ENCODE peak calls at places on chromosomes 11 and 22, in six cellular contexts. J is GM12878, Q is GM12892, V is HepG2, S is K562, A is H1. Z is an unnamed sample.

GRCh38 chr11:118819687-118820086 is 28.7 kb upstream of the DDX6 start:
- DNase-seq in V (no peak), Q (no peak), S (no peak), J (no peak), A (no peak), Z (no peak)

GRCh38 chr22:43388420-43388851 is 23.4 kb upstream of the MPPED1 start:
- DNase-seq in V (peak; percentile 55), S (peak; percentile 62), Q (peak; percentile 84), J (no peak), A (no peak), Z (peak; percentile 76)

GRCh38 chr22:19991645-19992451 is 24.8 kb downstream of the ARVCF start:
- DNase-seq in J (no peak), S (peak; percentile 27), V (no peak), A (no peak), Q (no peak), Z (no peak)

GRCh38 chr11:63845305-63845704 is 6.4 kb downstream of the MARK2 start:
- DNase-seq in V (peak; percentile 39), J (no peak), A (no peak), S (peak; percentile 40), Q (no peak), Z (no peak)

GRCh38 chr11:4979021-4979420 is 15.6 kb upstream of the OR51L1 start:
- DNase-seq in J (no peak), Q (no peak), S (no peak), A (no peak), V (no peak), Z (no peak)

GRCh38 chr11:121714356-121714755 is 261.6 kb upstream of the SORL1-AS1 start:
- DNase-seq in V (no peak), A (no peak), S (no peak), Q (no peak), J (no peak), Z (no peak)

GRCh38 chr11:73991471-73992006 is 8.9 kb upstream of the UCP2 start:
- DNase-seq in J (peak; percentile 60), A (no peak), V (no peak), Q (no peak), S (no peak), Z (no peak)

GRCh38 chr11:9109858-9110731 is 18.7 kb upstream of the SCUBE2 start:
- DNase-seq in Q (no peak), A (no peak), V (no peak), S (no peak), J (no peak), Z (no peak)

GRCh38 chr11:65386307-65387081 is at the start of gene FRMD8:
- DNase-seq in J (no peak), Q (peak; percentile 94), S (peak; percentile 93), A (no peak), V (peak; percentile 60), Z (peak; percentile 94)

GRCh38 chr11:16555956-16556355 is 182.5 kb upstream of the C11orf58 start:
- DNase-seq in A (no peak), Q (no peak), S (no peak), V (no peak), J (no peak), Z (no peak)

GRCh38 chr11:128289048-128289447 is 298.3 kb downstream of the ETS1 start:
- DNase-seq in J (peak; percentile 55), V (no peak), A (no peak), S (no peak), Q (no peak), Z (no peak)

GRCh38 chr11:35042265-35042664 is 96.7 kb upstream of the CD44 start:
- DNase-seq in V (no peak), Q (no peak), S (no peak), A (no peak), J (no peak), Z (no peak)

GRCh38 chr11:62889484-62890437 is 9.1 kb downstream of the SLC3A2 start:
- DNase-seq in V (peak; percentile 79), S (peak; percentile 90), Q (no peak), J (no peak), A (no peak), Z (no peak)

GRCh38 chr11:76159303-76159937 is 46.9 kb downstream of the WNT11 start:
- DNase-seq in Q (no peak), A (no peak), S (no peak), V (no peak), J (no peak), Z (no peak)

GRCh38 chr11:69950120-69950519 is 128.0 kb upstream of the ANO1 start:
- DNase-seq in S (peak; percentile 81), V (peak; percentile 20), Q (no peak), A (peak; percentile 60), J (no peak), Z (peak; percentile 45)

GRCh38 chr11:134606251-134606650 is 194.2 kb upstream of the B3GAT1 start:
- DNase-seq in V (no peak), J (no peak), A (no peak), S (no peak), Q (no peak), Z (no peak)

GRCh38 chr11:76752321-76753175 is 30.6 kb upstream of the TSKU start:
- DNase-seq in J (no peak), Q (no peak), V (no peak), S (no peak), A (no peak), Z (no peak)

GRCh38 chr22:44455151-44455962 is 42.7 kb downstream of the RTL6 start:
- DNase-seq in J (no peak), S (no peak), V (no peak), Q (no peak), A (no peak), Z (no peak)
- TF ChIP-seq TAF1 in J (no peak), S (no peak), V (no peak), Q (no peak), A (no peak), Z (no peak)

GRCh38 chr22:21937041-21937820 is 15.4 kb downstream of the PPM1F start:
- DNase-seq in S (no peak), A (no peak), V (no peak), J (no peak), Q (no peak), Z (no peak)

GRCh38 chr22:21937821-21938070 is 14.9 kb downstream of the PPM1F start:
- DNase-seq in V (no peak), Q (no peak), A (no peak), S (no peak), J (no peak), Z (no peak)

GRCh38 chr22:21939392-21940319 is 13.0 kb downstream of the PPM1F start:
- DNase-seq in A (no peak), V (no peak), J (no peak), Q (no peak), S (no peak), Z (no peak)

GRCh38 chr22:21938906-21939305 is 13.7 kb downstream of the PPM1F start:
- DNase-seq in J (no peak), Q (no peak), S (no peak), A (no peak), V (no peak), Z (no peak)

GRCh38 chr22:21938071-21938822 is 14.4 kb downstream of the PPM1F start:
- DNase-seq in A (peak; percentile 75), V (peak; percentile 83), J (peak; percentile 62), S (peak; percentile 100), Q (peak; percentile 94), Z (peak; percentile 98)
- TF ChIP-seq POLR2A in A (no peak), V (peak; percentile 73), J (peak; percentile 85), S (no peak), Q (peak; percentile 73), Z (peak; percentile 41)

GRCh38 chr11:12246169-12246568 is 131.2 kb upstream of the PARVA start:
- DNase-seq in S (no peak), A (no peak), V (no peak), Q (no peak), J (no peak), Z (no peak)
- TF ChIP-seq TAF1 in S (no peak), A (no peak), V (no peak), Q (no peak), J (no peak), Z (no peak)

DNA sequence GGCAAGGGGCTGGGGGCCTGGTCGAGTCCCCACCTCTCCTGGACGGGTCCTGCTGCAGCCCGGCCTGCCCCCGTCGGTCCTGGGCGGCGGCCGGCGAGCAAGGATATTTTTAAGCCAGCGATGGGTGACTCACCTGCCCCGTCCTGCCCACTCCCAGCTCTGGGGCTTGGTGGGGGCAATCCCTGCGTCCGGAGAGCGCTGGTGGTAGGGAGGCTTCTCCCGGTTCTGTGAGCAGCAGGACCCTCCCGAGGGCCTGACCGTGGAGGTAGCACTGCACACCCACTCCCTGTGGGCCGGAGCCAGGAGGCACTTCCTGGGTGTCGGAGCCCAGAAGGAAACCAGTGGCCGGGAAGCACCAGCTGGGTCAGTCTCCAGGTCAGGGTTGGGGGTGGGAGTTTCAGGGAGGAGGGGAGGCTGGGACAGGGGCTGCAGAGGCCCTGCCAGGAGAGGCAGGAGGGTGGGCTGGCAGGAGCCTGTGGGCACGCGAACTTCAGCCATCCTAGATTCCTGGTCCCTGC is 467 bp downstream of the EPS8L2 start:
- DNase-seq in A (no peak), Q (no peak), J (no peak), S (no peak), V (no peak), Z (no peak)
- TF ChIP-seq POLR2A in A (no peak), Q (no peak), J (no peak), S (no peak), V (peak; percentile 57), Z (no peak)

Z was measured in GM12891.